ENCODE peak calls at places on chromosome 16, in six cellular contexts. I, G, B, Y, O and D are unnamed samples.

GRCh38 chr16:85601730-85602401 is 11.3 kb upstream of the GSE1 start:
- DNase-seq in I (peak; percentile 71), G (no peak), B (no peak), Y (no peak), O (no peak), D (no peak)

GRCh38 chr16:52499061-52499460 is 47.9 kb downstream of the TOX3 start:
- DNase-seq in I (no peak), G (no peak), B (no peak), Y (no peak), O (no peak), D (no peak)

GRCh38 chr16:56332464-56333079 is 92.8 kb downstream of the AMFR start:
- DNase-seq in I (peak; percentile 63), G (no peak), B (no peak), Y (peak; percentile 91), O (no peak), D (no peak)

GRCh38 chr16:89598199-89598598 is 15.2 kb upstream of the DPEP1 start:
- DNase-seq in I (no peak), G (no peak), B (no peak), Y (peak; percentile 52), O (peak; percentile 49), D (no peak)

GRCh38 chr16:83779881-83780280 is 27.9 kb upstream of the HSBP1 start:
- DNase-seq in I (no peak), G (no peak), B (no peak), Y (peak; percentile 60), O (no peak), D (no peak)

GRCh38 chr16:88387941-88388627 is 5.3 kb downstream of the ZNF469 start:
- DNase-seq in I (peak; percentile 79), G (no peak), B (no peak), Y (no peak), O (no peak), D (no peak)

GRCh38 chr16:52634528-52634927 is 87.6 kb upstream of the TOX3 start:
- DNase-seq in I (no peak), G (no peak), B (no peak), Y (no peak), O (no peak), D (no peak)

GRCh38 chr16:51431517-51432241 is 280.6 kb upstream of the SALL1 start:
- DNase-seq in I (peak; percentile 68), G (no peak), B (no peak), Y (peak; percentile 88), O (no peak), D (no peak)

GRCh38 chr16:27449434-27450188 is 47.6 kb downstream of the IL21R start:
- DNase-seq in I (peak; percentile 20), G (peak; percentile 69), B (peak; percentile 38), Y (no peak), O (no peak), D (no peak)

GRCh38 chr16:24337013-24337412 is 80.9 kb downstream of the CACNG3 start:
- DNase-seq in I (no peak), G (no peak), B (no peak), Y (no peak), O (no peak), D (no peak)